ENCODE peak calls at places on chromosomes 5 and 9, in seven cellular contexts. L is pancreas; X is lower lobe of right lung; P is CD8-positive, alpha-beta T cell; H is spleen; Y is colonic mucosa; U is cardiac muscle cell. O is an unnamed sample. For H3K9me3 and H3K4me1, the result is how much of the 10 kb centered on the place peaks cover.

GRCh38 chr5:38809388-38810359 is 36.1 kb upstream of the OSMR start:
- DNase-seq in H (peak), L (peak), X (peak), U (peak), Y (peak), P (peak), O (peak)

GRCh38 chr9:64066736-64067368 is 1218.2 kb downstream of the FOXD4L5 start:
- DNase-seq in H (no peak), U (no peak), L (no peak), P (no peak), X (peak), Y (no peak), O (no peak)

GRCh38 chr5:31824886-31825774 is 186.2 kb downstream of the PDZD2 start:
- DNase-seq in X (no peak), Y (peak), H (no peak), L (peak), P (peak), U (peak), O (no peak)

GRCh38 chr9:133125706-133126696 is 5.0 kb upstream of the RALGDS start:
- DNase-seq in U (peak), X (peak), P (no peak), H (no peak), L (no peak), Y (no peak), O (no peak)

GRCh38 chr5:158026248-158027031 is 167.5 kb upstream of the CLINT1 start:
- DNase-seq in L (peak), H (no peak), P (no peak), Y (no peak), X (no peak), U (peak), O (no peak)

GRCh38 chr9:16030513-16031185 is 477.8 kb downstream of the CCDC171 start:
- DNase-seq in Y (no peak), X (no peak), P (no peak), U (peak), L (no peak), H (no peak), O (no peak)

GRCh38 chr9:133700861-133701320 is 37.3 kb downstream of the SARDH start:
- DNase-seq in Y (no peak), U (peak), H (peak), L (no peak), X (peak), P (no peak), O (no peak)

GRCh38 chr5:169831331-169831730 is 149.0 kb downstream of the INSYN2B start:
- DNase-seq in P (no peak), U (no peak), H (no peak), Y (no peak), L (no peak), X (no peak), O (no peak)

GRCh38 chr5:57327934-57328333 is 154.1 kb downstream of the GPBP1 start:
- DNase-seq in P (no peak), U (peak), L (no peak), X (no peak), Y (no peak), H (no peak), O (no peak)

GRCh38 chr9:134716067-134716466 is 74.5 kb downstream of the COL5A1 start:
- DNase-seq in P (no peak), U (no peak), L (no peak), Y (no peak), H (no peak), X (no peak), O (no peak)

GRCh38 chr9:110142868-110143866 is 64.8 kb downstream of the C9orf152 start:
- DNase-seq in X (no peak), H (no peak), L (no peak), P (no peak), U (peak), Y (no peak), O (no peak)

GRCh38 chr5:142000709-142001484 is 11.9 kb downstream of the GNPDA1 start:
- DNase-seq in Y (no peak), U (peak), L (no peak), P (no peak), H (no peak), X (no peak), O (no peak)

DNA sequence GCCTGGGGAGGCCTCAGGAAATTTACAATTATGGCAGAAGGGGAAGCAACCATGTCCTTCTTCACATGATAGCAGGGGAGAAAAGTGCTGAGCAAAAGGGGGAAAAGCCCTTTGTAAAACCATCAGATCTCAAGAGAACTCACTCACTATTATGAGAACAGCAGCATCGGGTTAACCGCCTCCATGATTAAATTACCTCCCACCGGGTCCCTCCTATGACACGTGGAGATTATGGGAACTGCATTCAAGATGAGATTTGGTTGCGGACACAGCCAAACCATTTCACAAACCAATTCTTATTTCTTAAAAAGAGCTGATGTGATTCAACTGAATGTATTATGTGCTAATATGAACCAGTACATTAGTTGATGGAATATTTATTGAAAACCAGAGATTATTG is 63.9 kb downstream of the PARP8 start:
- DNase-seq in L (no peak), U (no peak), P (no peak), X (no peak), Y (no peak), H (no peak), O (no peak)
- TF ChIP-seq CTCF in L (no peak), U (no peak), P (no peak), X (no peak), Y (no peak), H (no peak), O (no peak)

GRCh38 chr5:180251141-180251540 is 40.7 kb downstream of the MAPK9 start:
- DNase-seq in H (no peak), U (no peak), X (no peak), L (no peak), Y (no peak), P (no peak), O (no peak)
- H3K9me3 ChIP-seq in H (half or more), U (under half), X (half or more), L (under half), Y (under half), P (under half), O (half or more)

DNA sequence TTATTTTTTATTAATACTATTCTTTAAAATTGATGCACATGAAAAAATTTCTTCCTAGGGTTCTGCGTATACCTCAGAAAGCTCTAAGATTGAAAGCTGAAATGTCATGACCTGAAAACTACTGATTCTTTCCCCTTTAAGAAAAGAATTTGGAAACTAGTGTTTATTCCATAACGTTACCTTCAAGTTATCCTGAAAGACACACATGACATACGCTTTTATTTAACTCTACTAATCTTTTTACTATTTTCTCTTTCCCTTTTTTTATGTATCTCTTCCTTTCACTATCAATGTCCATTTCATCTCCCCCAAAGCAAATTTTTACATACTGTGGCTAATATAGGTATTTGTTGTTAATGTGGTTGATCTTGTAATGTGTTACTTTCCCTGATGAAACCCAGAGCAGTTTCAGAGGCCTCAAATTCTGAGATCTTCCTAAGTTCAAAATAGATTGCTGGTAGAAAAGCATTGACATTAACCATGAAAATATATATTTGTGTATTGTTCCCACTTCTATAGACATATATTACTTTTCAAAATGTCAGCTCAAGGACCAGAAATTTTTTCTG is 7.4 kb downstream of the NIPBL start:
- DNase-seq in L (no peak), U (no peak), X (no peak), P (no peak), Y (no peak), H (no peak), O (no peak)
- H3K4me1 ChIP-seq in L (half or more), U (under half), X (half or more), P (half or more), Y (under half), H (half or more), O (under half)

GRCh38 chr5:116142495-116142894 is 57.7 kb downstream of the COMMD10 start:
- DNase-seq in H (no peak), L (no peak), Y (no peak), X (no peak), P (no peak), U (no peak), O (no peak)
- TF ChIP-seq CTCF in H (no peak), L (no peak), Y (no peak), X (no peak), P (no peak), U (no peak), O (no peak)

GRCh38 chr5:166625210-166625865 is 1666.1 kb upstream of the WWC1 start:
- DNase-seq in L (no peak), Y (no peak), U (peak), P (no peak), H (no peak), X (no peak), O (no peak)

GRCh38 chr5:166624573-166624972 is 1666.9 kb upstream of the WWC1 start:
- DNase-seq in H (no peak), X (no peak), L (no peak), U (peak), Y (no peak), P (no peak), O (no peak)
- H3K9me3 ChIP-seq in H (under half), X (under half), L (under half), U (under half), Y (under half), P (under half), O (under half)